ENCODE peak calls at places on chromosomes 1 and 21, in eight cellular contexts. O is neural progenitor cell, I is hepatocyte, T is HCT116, N is GM23338, C is SK-N-SH, M is GM23248, Q is OCI-LY7. L is an unnamed sample.

GRCh38 chr1:109078317-109078716 is 2.5 kb upstream of the TAF13 start:
- DNase-seq in C (no peak), T (no peak), M (no peak), O (no peak), N (no peak), I (no peak), Q (peak; percentile 57), L (no peak)

GRCh38 chr1:114040273-114041043 is 61.2 kb downstream of the OLFML3 start:
- DNase-seq in O (no peak), M (peak; percentile 75), I (no peak), N (no peak), C (no peak), Q (no peak), T (no peak), L (no peak)

GRCh38 chr1:182784556-182785171 is 4.9 kb upstream of the NPL start:
- DNase-seq in I (peak; percentile 82), Q (peak; percentile 81), M (peak; percentile 77), O (peak; percentile 72), N (peak; percentile 79), T (peak; percentile 28), C (peak; percentile 40), L (peak; percentile 68)

GRCh38 chr1:37317870-37318431 is 156.4 kb upstream of the ZC3H12A start:
- DNase-seq in T (no peak), M (no peak), Q (no peak), O (no peak), N (peak; percentile 48), C (peak; percentile 73), I (no peak), L (no peak)

GRCh38 chr1:23562138-23562819 is 3.0 kb upstream of the ID3 start:
- DNase-seq in Q (peak; percentile 88), T (peak; percentile 90), N (peak; percentile 96), M (peak; percentile 100), I (peak; percentile 99), O (peak; percentile 98), C (peak; percentile 92), L (peak; percentile 94)

GRCh38 chr1:175072131-175072941 is 4.7 kb downstream of the TNN start:
- DNase-seq in T (no peak), M (peak; percentile 81), I (peak; percentile 73), O (peak; percentile 9), N (peak; percentile 67), C (no peak), Q (no peak), L (peak; percentile 25)

GRCh38 chr1:200992382-200993101 is 31.0 kb downstream of the KIF21B start:
- DNase-seq in N (no peak), C (no peak), M (no peak), T (no peak), O (no peak), I (no peak), Q (no peak), L (no peak)

GRCh38 chr1:161173711-161174110 is 3.6 kb downstream of the B4GALT3 start:
- DNase-seq in O (no peak), I (no peak), Q (no peak), N (no peak), T (no peak), M (no peak), C (no peak), L (no peak)

GRCh38 chr1:168321945-168322344 is 41.3 kb downstream of the TBX19 start:
- DNase-seq in T (peak; percentile 27), I (peak; percentile 11), N (no peak), C (no peak), M (peak; percentile 54), Q (peak; percentile 14), O (no peak), L (peak; percentile 75)

GRCh38 chr1:206864939-206865671 is at the start of gene IL20:
- DNase-seq in T (peak; percentile 45), N (peak; percentile 91), I (peak; percentile 73), M (peak; percentile 93), C (peak; percentile 52), O (peak; percentile 83), Q (peak; percentile 69), L (peak; percentile 98)

GRCh38 chr1:79295967-79296366 is 289.4 kb upstream of the ADGRL4 start:
- DNase-seq in C (no peak), O (no peak), I (no peak), M (peak; percentile 50), N (no peak), Q (no peak), T (no peak), L (no peak)

GRCh38 chr21:45617021-45617930 is 26.2 kb upstream of the PCBP3 start:
- DNase-seq in M (no peak), I (no peak), T (no peak), N (peak; percentile 25), Q (no peak), C (no peak), O (peak; percentile 31), L (no peak)

GRCh38 chr21:35984654-35985366 is 75.5 kb downstream of the SETD4 start:
- DNase-seq in M (no peak), N (peak; percentile 45), T (no peak), I (peak; percentile 16), Q (no peak), O (no peak), C (no peak), L (peak; percentile 54)

GRCh38 chr1:8314346-8315280 is 3.3 kb upstream of the SLC45A1 start:
- DNase-seq in M (peak; percentile 87), T (peak; percentile 48), N (peak; percentile 90), C (peak; percentile 89), O (peak; percentile 90), Q (peak; percentile 39), I (peak; percentile 91), L (peak; percentile 90)

GRCh38 chr1:39017266-39017665 is 8.9 kb upstream of the NDUFS5 start:
- DNase-seq in C (no peak), I (no peak), T (no peak), M (no peak), Q (no peak), N (no peak), O (no peak), L (no peak)

GRCh38 chr1:48333316-48333715 is 110.8 kb downstream of the SLC5A9 start:
- DNase-seq in T (no peak), O (no peak), N (no peak), Q (no peak), I (no peak), M (no peak), C (no peak), L (no peak)

GRCh38 chr1:48332115-48332514 is 109.6 kb downstream of the SLC5A9 start:
- DNase-seq in Q (no peak), M (no peak), T (no peak), C (no peak), N (no peak), O (no peak), I (no peak), L (no peak)

GRCh38 chr1:48329489-48329888 is 107.0 kb downstream of the SLC5A9 start:
- DNase-seq in Q (no peak), I (no peak), O (no peak), C (no peak), M (peak; percentile 1), T (no peak), N (no peak), L (no peak)

DNA sequence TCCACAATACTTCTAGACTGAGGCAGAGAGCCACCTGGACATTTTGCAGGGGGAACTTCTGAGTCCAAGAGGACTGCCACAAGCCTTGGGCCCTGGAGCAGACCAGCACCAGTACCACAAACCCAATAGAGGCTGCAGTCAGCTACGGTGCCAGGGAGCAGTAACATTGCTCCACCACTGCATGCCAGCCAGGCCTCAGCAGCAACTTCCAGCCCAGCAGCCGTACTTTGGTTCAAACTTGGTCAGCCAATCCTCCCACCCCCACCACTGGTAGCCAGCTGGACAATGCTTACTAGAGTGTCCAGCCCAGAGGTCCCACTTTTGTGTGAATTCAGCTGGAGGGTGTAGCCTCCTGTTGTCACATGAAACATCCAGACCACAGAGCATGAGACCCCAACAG is 107.4 kb downstream of the SLC5A9 start:
- DNase-seq in Q (no peak), O (no peak), N (no peak), M (no peak), T (no peak), I (no peak), C (no peak), L (no peak)
- H3K79me2 ChIP-seq in Q (no peaks in the 10 kb centered on the region), O (no peaks in the 10 kb centered on the region), N (no peaks in the 10 kb centered on the region), M (no peaks in the 10 kb centered on the region), T (no peaks in the 10 kb centered on the region), I (no peaks in the 10 kb centered on the region), C (no peaks in the 10 kb centered on the region), L (no peaks in the 10 kb centered on the region)

GRCh38 chr1:48017716-48018115 is 20.5 kb upstream of the TRABD2B start:
- DNase-seq in Q (no peak), N (no peak), C (no peak), T (no peak), I (peak; percentile 52), O (no peak), M (peak; percentile 73), L (peak; percentile 11)
- H2AFZ ChIP-seq in Q (no peak overlapping the region), N (no peak overlapping the region), C (no peak overlapping the region), T (no peak overlapping the region), I (no peak overlapping the region), O (no peak overlapping the region), M (no peak overlapping the region), L (no peak overlapping the region)

GRCh38 chr1:66731462-66731861 is 20.8 kb upstream of the DYNLT5 start:
- DNase-seq in M (peak; percentile 30), O (no peak), I (no peak), T (no peak), Q (no peak), C (no peak), N (no peak), L (peak; percentile 13)
- TF ChIP-seq EZH2phosphoT487 in M (no peak), O (no peak), I (no peak), T (no peak), Q (no peak), C (no peak), N (no peak), L (no peak)

GRCh38 chr1:165762725-165763124 is 5.9 kb downstream of the TMCO1 start:
- DNase-seq in N (no peak), M (no peak), I (no peak), T (no peak), O (no peak), C (no peak), Q (no peak), L (no peak)
- H3K79me2 ChIP-seq in N (peaks cover 7% of the 10 kb centered on the region), M (peaks cover 92% of the 10 kb centered on the region), I (peaks cover 52% of the 10 kb centered on the region), T (peaks cover 20% of the 10 kb centered on the region), O (peaks cover 3% of the 10 kb centered on the region), C (peaks cover 79% of the 10 kb centered on the region), Q (peaks cover 4% of the 10 kb centered on the region), L (peaks cover 49% of the 10 kb centered on the region)

L was measured in PC-3.